ENCODE peak calls at places on chromosomes 2 and 18, in five cellular contexts. K is endothelial cell of umbilical vein; V is activated naive CD4-positive, alpha-beta T cell treated with Interleukin-2 at 50 U/mL for 16 hours; J is ELR; M is fibroblast of lung. E is an unnamed sample.

GRCh38 chr2:69646714-69647113 is 3.2 kb upstream of the AAK1 start:
- DNase-seq in K (no peak), V (no peak), J (no peak), M (no peak), E (no peak)

GRCh38 chr2:228768818-228769217 is 502.3 kb downstream of the PID1 start:
- DNase-seq in K (no peak), V (no peak), J (peak; percentile 88), M (peak; percentile 85), E (no peak)

GRCh38 chr2:51782874-51783765 is 751.2 kb upstream of the NRXN1 start:
- DNase-seq in K (no peak), V (no peak), J (no peak), M (peak; percentile 58), E (peak; percentile 32)

GRCh38 chr2:147182260-147182659 is 662.6 kb upstream of the ACVR2A start:
- DNase-seq in K (no peak), V (peak; percentile 70), J (no peak), M (no peak), E (no peak)

GRCh38 chr2:137964066-137964858 is at the start of gene HNMT:
- DNase-seq in K (peak; percentile 84), V (no peak), J (peak; percentile 59), M (peak; percentile 64), E (peak; percentile 47)

GRCh38 chr2:171390941-171391516 is 42.8 kb downstream of the METTL8 start:
- DNase-seq in K (peak; percentile 85), V (peak; percentile 7), J (peak; percentile 66), M (peak; percentile 90), E (no peak)

GRCh38 chr18:59994357-59994756 is 94.6 kb downstream of the PMAIP1 start:
- DNase-seq in K (no peak), V (no peak), J (peak; percentile 47), M (no peak), E (no peak)

GRCh38 chr2:204024503-204024902 is 87.9 kb downstream of the ICOS start:
- DNase-seq in K (peak; percentile 81), V (no peak), J (peak; percentile 48), M (peak; percentile 33), E (no peak)

GRCh38 chr18:12748671-12749070 is 45.8 kb downstream of the PSMG2 start:
- DNase-seq in K (no peak), V (no peak), J (no peak), M (no peak), E (no peak)

GRCh38 chr2:15050483-15050882 is 418.0 kb downstream of the LRATD1 start:
- DNase-seq in K (no peak), V (no peak), J (peak; percentile 59), M (peak; percentile 33), E (no peak)

GRCh38 chr2:206274434-206275273 is at the start of gene ZDBF2:
- DNase-seq in K (peak; percentile 73), V (peak; percentile 48), J (peak; percentile 49), M (peak; percentile 75), E (peak; percentile 70)

GRCh38 chr2:117644403-117644802 is 170.1 kb upstream of the DDX18 start:
- DNase-seq in K (no peak), V (no peak), J (no peak), M (no peak), E (no peak)

GRCh38 chr2:222862068-222862914 is 1.5 kb downstream of the ACSL3 start:
- DNase-seq in K (no peak), V (no peak), J (peak; percentile 49), M (peak; percentile 57), E (no peak)

GRCh38 chr2:108267117-108267516 is 21.6 kb upstream of the SULT1C2 start:
- DNase-seq in K (no peak), V (no peak), J (peak; percentile 80), M (peak; percentile 67), E (no peak)

E was measured in left ventricle myocardium superior.